ENCODE peak calls at places on chromosomes 4 and X, in four cellular contexts. T, O, P and Y are unnamed samples.

GRCh38 chr4:25913056-25913850 is 767 bp upstream of the SMIM20 start:
- DNase-seq in T (no peak), P (no peak), O (no peak), Y (peak)

GRCh38 chrX:41553688-41554087 is 106.5 kb downstream of the NYX start:
- DNase-seq in P (no peak), O (no peak), T (no peak), Y (peak)

GRCh38 chrX:56764153-56764974 is 35.3 kb downstream of the NBDY start:
- DNase-seq in P (peak), T (peak), O (peak), Y (peak)

GRCh38 chr4:52290468-52290867 is 239.4 kb downstream of the SPATA18 start:
- DNase-seq in O (no peak), T (no peak), P (no peak), Y (no peak)

GRCh38 chr4:173025131-173025530 is 143.5 kb upstream of the GALNT7 start:
- DNase-seq in O (peak), T (peak), P (peak), Y (peak)

GRCh38 chr4:110902500-110902899 is 279.6 kb upstream of the PITX2 start:
- DNase-seq in T (no peak), O (no peak), P (no peak), Y (no peak)

GRCh38 chr4:21697583-21697982 is 251.0 kb downstream of the KCNIP4 start:
- DNase-seq in T (no peak), P (no peak), O (no peak), Y (no peak)

GRCh38 chr4:128364565-128364964 is 77.0 kb upstream of the PGRMC2 start:
- DNase-seq in O (no peak), P (no peak), T (no peak), Y (no peak)

GRCh38 chr4:17667653-17668201 is 53.3 kb downstream of the MED28 start:
- DNase-seq in O (no peak), P (no peak), T (no peak), Y (no peak)

GRCh38 chr4:74450298-74450683 is 5.4 kb downstream of the AREG start:
- DNase-seq in T (no peak), O (no peak), P (no peak), Y (no peak)

GRCh38 chr4:61462451-61463326 is 262.6 kb downstream of the ADGRL3 start:
- DNase-seq in P (peak), O (no peak), T (no peak), Y (peak)

GRCh38 chrX:38347136-38347535 is 5.3 kb upstream of the OTC start:
- DNase-seq in O (no peak), P (no peak), T (no peak), Y (peak)

GRCh38 chrX:79506001-79506400 is 138.9 kb upstream of the ITM2A start:
- DNase-seq in P (no peak), T (no peak), O (no peak), Y (no peak)

GRCh38 chr4:42570221-42570620 is 86.7 kb downstream of the ATP8A1 start:
- DNase-seq in O (no peak), T (no peak), P (no peak), Y (no peak)

GRCh38 chr4:3470244-3471097 is 7.4 kb downstream of the DOK7 start:
- DNase-seq in T (no peak), O (no peak), P (no peak), Y (peak)

GRCh38 chr4:153223418-153223792 is 19.2 kb downstream of the TRIM2 start:
- DNase-seq in P (no peak), O (no peak), T (no peak), Y (no peak)

GRCh38 chrX:46676399-46677351 is 82.2 kb downstream of the SLC9A7 start:
- DNase-seq in O (no peak), T (no peak), P (no peak), Y (no peak)

GRCh38 chr4:112031712-112032328 is 113.4 kb upstream of the FAM241A start:
- DNase-seq in O (peak), T (peak), P (peak), Y (peak)

GRCh38 chr4:82989567-82990429 is 20.8 kb downstream of the LIN54 start:
- DNase-seq in P (peak), O (peak), T (no peak), Y (peak)

GRCh38 chr4:174005422-174005821 is 278.0 kb downstream of the FBXO8 start:
- DNase-seq in T (no peak), O (no peak), P (no peak), Y (no peak)

GRCh38 chrX:109954333-109954732 is 48.6 kb upstream of the TMEM164 start:
- DNase-seq in O (no peak), P (no peak), T (no peak), Y (peak)

GRCh38 chrX:151009582-151009981 is 26.4 kb downstream of the HMGB3 start:
- DNase-seq in O (no peak), P (peak), T (no peak), Y (no peak)

GRCh38 chr4:78149737-78150136 is 92.6 kb downstream of the FRAS1 start:
- DNase-seq in P (no peak), O (no peak), T (no peak), Y (no peak)

GRCh38 chr4:154366956-154367355 is 124.6 kb downstream of the DCHS2 start:
- DNase-seq in P (no peak), T (no peak), O (no peak), Y (no peak)

GRCh38 chrX:111041018-111041462 is 55.0 kb upstream of the PAK3 start:
- DNase-seq in P (peak), O (no peak), T (no peak), Y (no peak)

GRCh38 chr4:533318-534100 is 34.5 kb downstream of the PIGG start:
- DNase-seq in T (no peak), O (no peak), P (no peak), Y (no peak)

GRCh38 chrX:7927259-7928167 is at the start of gene PNPLA4:
- DNase-seq in O (peak), T (peak), P (peak), Y (peak)

DNA sequence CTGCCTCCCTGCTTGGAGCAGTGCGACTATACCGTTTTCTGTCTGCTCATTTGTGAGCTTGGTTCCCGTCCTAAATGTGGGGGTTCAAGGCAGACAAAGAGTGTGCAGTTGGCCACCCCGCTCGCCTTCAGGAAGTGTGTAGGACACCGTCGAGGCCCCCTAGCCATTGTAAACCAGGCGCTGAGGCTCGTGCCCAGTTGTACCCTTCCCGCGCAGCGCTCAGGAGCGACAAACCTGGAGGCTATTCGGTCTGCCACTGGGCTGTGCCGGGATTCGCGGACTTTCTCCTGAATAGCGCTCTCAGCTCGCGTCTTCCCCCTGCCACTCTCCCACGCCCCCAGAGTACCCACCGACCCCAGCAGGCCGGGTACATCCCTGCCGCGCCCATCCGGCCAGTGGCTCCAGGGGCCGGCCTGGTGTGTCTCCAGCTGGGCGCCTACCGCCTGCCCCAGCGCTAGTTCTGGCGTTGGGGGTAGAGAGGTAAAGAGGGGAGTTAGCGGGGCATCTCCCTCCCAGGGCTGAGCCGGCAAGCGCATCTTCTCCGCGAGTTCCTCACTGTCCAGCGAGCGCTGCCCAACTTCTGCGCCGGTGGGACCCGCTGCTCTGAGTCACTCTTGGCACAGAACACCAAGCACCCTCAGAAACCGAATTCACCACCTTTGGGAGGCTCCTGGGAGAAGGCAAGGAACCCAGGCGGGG is 880 bp upstream of the LONRF3 start:
- DNase-seq in P (no peak), T (no peak), O (no peak), Y (no peak)
- H3K27ac ChIP-seq in P (no peak), T (no peak), O (no peak), Y (no peak)

DNA sequence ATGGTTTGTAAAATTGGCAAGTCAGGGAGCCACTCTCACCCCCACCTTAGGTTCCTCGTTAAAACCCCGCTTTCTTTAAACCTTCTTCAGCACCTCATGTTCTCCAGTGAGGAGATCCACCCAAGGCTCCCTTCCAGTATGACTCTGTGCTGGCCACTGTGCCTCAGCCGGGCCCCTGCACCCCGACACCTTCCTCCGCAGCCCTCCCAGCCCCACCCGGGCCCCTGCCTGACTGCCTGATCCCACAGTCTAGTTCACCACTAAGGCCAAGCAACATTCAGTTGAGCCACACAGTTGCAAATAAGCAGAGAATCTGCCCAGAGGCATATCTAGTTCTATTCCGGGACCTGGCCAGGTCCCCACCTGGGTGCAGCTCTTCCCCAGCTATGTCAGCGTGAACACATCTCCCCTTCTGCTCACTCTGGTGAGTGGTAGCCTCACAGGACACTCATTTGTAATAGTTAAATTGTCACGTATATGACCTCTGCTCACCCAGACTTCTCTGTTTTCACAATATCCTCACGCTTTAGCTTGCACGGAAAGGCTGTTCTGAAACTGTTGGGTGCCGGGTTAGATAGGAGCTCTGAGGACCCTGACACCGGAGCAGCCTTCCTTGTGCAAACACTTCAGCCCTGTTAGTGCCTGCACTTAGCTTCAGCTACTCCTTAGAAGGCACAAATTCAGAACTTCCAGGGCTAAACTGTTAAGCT is 146.8 kb downstream of the DCTD start:
- DNase-seq in P (no peak), T (no peak), O (no peak), Y (no peak)
- H3K9ac ChIP-seq in P (no peak), T (no peak), O (no peak), Y (no peak)

GRCh38 chr4:146916479-146917076 is 29.1 kb downstream of the TTC29 start:
- DNase-seq in P (peak), T (peak), O (peak), Y (peak)
- TF ChIP-seq MYC in P (no peak), T (no peak), O (no peak), Y (no peak)

DNA sequence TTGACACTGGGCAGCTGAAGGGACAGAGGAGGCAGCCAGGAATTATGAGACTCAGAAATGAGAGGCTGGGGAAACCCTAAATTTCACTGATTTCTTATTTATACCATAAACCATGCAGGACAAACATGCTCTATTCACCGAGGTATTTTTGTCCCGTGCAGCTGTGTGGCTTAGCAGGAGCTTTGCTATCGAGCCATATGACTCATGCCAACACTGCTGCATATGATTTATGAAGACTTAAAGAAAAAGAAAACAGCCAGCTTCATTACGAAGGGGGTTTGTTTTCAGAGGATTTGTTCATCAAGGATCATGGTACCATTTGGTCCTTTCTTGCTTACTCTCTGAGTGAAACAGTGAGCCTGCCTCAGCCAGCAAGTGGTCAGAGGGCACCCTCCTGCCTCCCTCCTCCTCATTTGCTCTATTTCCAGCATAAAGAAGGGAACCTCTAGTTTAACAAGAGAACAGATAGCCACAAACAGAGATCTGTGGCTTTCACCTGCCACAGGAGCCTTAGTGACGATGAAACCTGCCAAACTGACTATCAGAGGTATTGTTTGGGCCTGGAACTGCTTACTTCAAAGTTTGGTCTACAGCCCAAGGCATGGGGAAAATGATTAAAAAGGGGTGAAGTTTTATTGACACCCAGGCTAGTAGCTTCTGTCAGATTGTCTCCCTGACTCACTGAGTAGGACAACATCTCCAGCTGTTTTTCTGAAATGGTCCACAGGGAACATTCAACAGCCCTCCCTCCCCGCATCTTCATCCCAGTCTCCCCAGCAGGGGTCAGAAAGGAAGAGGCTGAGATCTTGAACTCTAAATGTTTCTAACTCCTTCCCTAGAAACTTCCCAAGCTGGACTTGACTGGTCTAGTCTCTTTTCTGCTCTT is 80.1 kb upstream of the MAML3 start:
- DNase-seq in P (no peak), O (no peak), T (no peak), Y (peak)
- H3K27ac ChIP-seq in P (no peak), O (no peak), T (no peak), Y (peak)

GRCh38 chr4:36321176-36321575 is 39.8 kb downstream of the DTHD1 start:
- DNase-seq in O (no peak), T (no peak), P (no peak), Y (no peak)

GRCh38 chr4:36325499-36325898 is 44.1 kb downstream of the DTHD1 start:
- DNase-seq in T (no peak), P (no peak), O (peak), Y (no peak)

GRCh38 chr4:36323801-36324419 is 42.5 kb downstream of the DTHD1 start:
- DNase-seq in P (no peak), T (no peak), O (no peak), Y (no peak)

GRCh38 chr4:36324808-36325207 is 43.4 kb downstream of the DTHD1 start:
- DNase-seq in P (no peak), T (no peak), O (no peak), Y (no peak)

DNA sequence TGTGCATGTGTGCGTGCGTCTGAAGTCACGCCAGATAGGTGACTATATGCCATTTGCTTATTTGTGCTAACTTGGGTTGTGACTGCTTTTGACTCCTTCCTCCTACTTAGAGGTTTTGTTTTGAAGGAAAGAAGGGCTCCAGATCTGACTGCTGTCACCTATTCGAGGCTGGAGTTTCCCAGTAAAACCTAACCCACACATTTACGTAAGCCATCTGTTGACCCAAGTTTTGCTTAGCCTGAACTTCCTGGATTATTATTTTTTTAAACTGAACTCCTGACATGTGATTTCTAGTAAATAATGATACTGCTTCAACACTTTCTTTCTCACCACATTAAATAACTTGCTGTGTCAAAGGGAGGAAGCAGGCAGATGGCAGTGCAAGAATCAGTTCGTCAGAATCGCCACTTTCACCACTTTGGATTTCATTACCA is 41.5 kb downstream of the DTHD1 start:
- DNase-seq in T (no peak), O (peak), P (no peak), Y (no peak)
- H3K9ac ChIP-seq in T (no peak), O (peak), P (no peak), Y (no peak)

GRCh38 chrX:118853596-118853995 is 30.0 kb downstream of the ZCCHC12 start:
- DNase-seq in O (no peak), P (no peak), T (no peak), Y (no peak)

DNA sequence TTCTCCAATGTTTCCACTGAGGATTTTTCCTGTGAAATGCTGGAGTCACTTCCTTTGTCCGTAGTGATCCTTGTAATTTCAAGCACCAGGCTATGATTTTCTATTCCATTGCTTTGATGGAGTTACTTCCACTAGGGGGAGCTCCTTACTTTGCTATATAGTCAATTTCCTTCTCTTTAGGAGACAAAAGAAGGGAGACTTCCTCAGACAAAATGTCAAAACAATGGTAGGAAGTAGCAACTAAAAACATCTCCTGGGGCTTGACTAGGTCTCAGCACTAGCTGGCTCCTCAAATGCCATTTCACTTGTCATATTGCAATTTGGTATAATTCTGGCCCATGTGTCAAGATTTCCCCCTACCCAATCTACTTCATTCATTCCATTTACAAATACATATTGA is 24.1 kb downstream of the ZCCHC12 start:
- DNase-seq in T (peak), O (no peak), P (peak), Y (peak)
- TF ChIP-seq MYC in T (no peak), O (no peak), P (no peak), Y (no peak)